ENCODE peak calls at places on chromosomes 6 and 20, in seven cellular contexts. I is H1, H is H9, Y is neuronal stem cell, G is IMR-90, V is mesendoderm, M is trophoblast cell. N is an unnamed sample.

GRCh38 chr6:41022294-41022693 is 16.7 kb downstream of the UNC5CL start:
- DNase-seq in V (no peak), G (no peak), I (no peak), Y (no peak), H (no peak), M (peak), N (no peak)

GRCh38 chr20:10453241-10453640 is 18.1 kb downstream of the SLX4IP start:
- DNase-seq in V (no peak), I (no peak), H (no peak), G (no peak), Y (no peak), M (no peak), N (no peak)

GRCh38 chr6:167469655-167470054 is 144.8 kb downstream of the TTLL2 start:
- DNase-seq in G (no peak), I (no peak), Y (no peak), M (no peak), H (no peak), V (no peak), N (no peak)

GRCh38 chr6:23173231-23173630 is 603.9 kb downstream of the HDGFL1 start:
- DNase-seq in Y (no peak), G (peak), M (no peak), H (no peak), I (no peak), V (no peak), N (peak)

GRCh38 chr6:45504947-45505346 is 127.2 kb upstream of the SUPT3H start:
- DNase-seq in Y (peak), V (peak), H (peak), M (peak), I (peak), G (peak), N (peak)

GRCh38 chr20:5003626-5004025 is 2.3 kb upstream of the SLC23A2 start:
- DNase-seq in V (no peak), G (no peak), H (no peak), Y (no peak), M (no peak), I (no peak), N (no peak)

GRCh38 chr20:58703765-58704331 is 11.2 kb downstream of the NPEPL1 start:
- DNase-seq in M (no peak), I (peak), Y (no peak), H (no peak), V (no peak), G (no peak), N (no peak)

GRCh38 chr20:18165553-18165952 is 27.9 kb downstream of the KAT14 start:
- DNase-seq in G (peak), I (no peak), M (no peak), V (no peak), H (no peak), Y (no peak), N (no peak)

GRCh38 chr20:58710481-58711265 is 18.1 kb downstream of the NPEPL1 start:
- DNase-seq in I (peak), M (no peak), Y (no peak), H (peak), V (no peak), G (no peak), N (no peak)

GRCh38 chr20:45187693-45188092 is 13.0 kb downstream of the PI3 start:
- DNase-seq in I (no peak), H (no peak), Y (no peak), G (no peak), V (no peak), M (no peak), N (no peak)

GRCh38 chr20:63273635-63274380 is 1.2 kb downstream of the ARFGAP1 start:
- DNase-seq in Y (no peak), M (peak), I (no peak), G (peak), V (no peak), H (no peak), N (peak)

GRCh38 chr6:82741325-82741995 is 324.2 kb downstream of the UBE3D start:
- DNase-seq in G (no peak), V (no peak), M (no peak), H (no peak), Y (no peak), I (no peak), N (peak)

GRCh38 chr6:119083007-119083406 is 4.5 kb upstream of the FAM184A start:
- DNase-seq in H (no peak), V (no peak), M (no peak), Y (no peak), I (no peak), G (no peak), N (no peak)

GRCh38 chr20:63639093-63639860 is 12.4 kb upstream of the GMEB2 start:
- DNase-seq in G (no peak), I (no peak), Y (no peak), M (no peak), V (no peak), H (no peak), N (no peak)

GRCh38 chr6:20447157-20447556 is 45.5 kb downstream of the E2F3 start:
- DNase-seq in Y (no peak), G (peak), V (peak), I (no peak), H (no peak), M (no peak), N (peak)

GRCh38 chr6:84847349-84848160 is 83.2 kb upstream of the TBX18 start:
- DNase-seq in I (no peak), G (no peak), V (no peak), Y (no peak), H (no peak), M (no peak), N (peak)

GRCh38 chr20:19757487-19757972 is 528 bp upstream of the RIN2 start:
- DNase-seq in I (peak), G (peak), H (peak), Y (peak), M (peak), V (peak), N (peak)

GRCh38 chr20:38060536-38060935 is 27.0 kb downstream of the RPRD1B start:
- DNase-seq in M (no peak), V (peak), Y (no peak), I (no peak), G (peak), H (peak), N (peak)

GRCh38 chr6:113565306-113565705 is 291.8 kb upstream of the MARCKS start:
- DNase-seq in H (no peak), Y (no peak), V (no peak), I (no peak), G (peak), M (no peak), N (peak)

GRCh38 chr20:40636486-40636885 is 52.5 kb downstream of the MAFB start:
- DNase-seq in G (no peak), V (no peak), M (no peak), I (no peak), Y (no peak), H (no peak), N (no peak)

GRCh38 chr6:132161283-132161682 is 210.1 kb upstream of the CCN2 start:
- DNase-seq in V (peak), I (no peak), H (no peak), Y (peak), G (peak), M (peak), N (peak)

GRCh38 chr6:166168616-166169548 is 1.2 kb upstream of the TBXT start:
- DNase-seq in H (no peak), Y (no peak), G (no peak), I (peak), V (no peak), M (no peak), N (no peak)

GRCh38 chr6:6581014-6581413 is 7.5 kb upstream of the LY86 start:
- DNase-seq in M (no peak), V (no peak), H (no peak), I (no peak), Y (no peak), G (no peak), N (no peak)

GRCh38 chr6:24719125-24719931 is at the start of gene C6orf62:
- DNase-seq in I (no peak), Y (peak), G (peak), V (peak), M (peak), H (no peak), N (peak)

DNA sequence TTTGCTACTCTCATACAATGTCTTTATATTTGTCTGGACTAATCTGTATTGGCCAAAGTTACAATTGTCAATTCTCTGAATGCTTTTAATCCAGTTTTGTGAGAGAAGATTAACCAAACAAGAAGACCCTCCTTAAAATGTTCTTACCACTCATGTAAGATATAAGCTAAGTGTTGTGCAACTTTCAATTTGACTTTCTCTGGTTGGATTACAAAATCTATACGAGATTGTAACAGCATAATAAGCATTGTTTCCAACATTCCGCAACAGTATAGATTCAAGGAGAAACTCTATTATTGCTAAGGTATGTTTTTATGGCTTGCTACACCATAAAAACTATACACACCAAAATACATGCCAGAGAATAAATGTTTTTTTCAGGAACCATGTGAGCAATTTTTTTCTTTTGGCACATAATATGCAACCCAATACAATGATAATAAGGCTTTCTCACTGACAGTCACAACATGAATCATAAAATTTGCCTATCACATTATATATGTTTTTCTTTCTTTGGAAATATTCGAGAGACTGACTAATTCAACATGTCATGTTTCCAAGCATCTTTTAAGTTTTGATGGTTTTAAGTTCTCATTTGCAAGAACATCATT is 12.2 kb upstream of the TRPC4AP start:
- DNase-seq in V (no peak), Y (no peak), I (no peak), H (no peak), G (peak), M (no peak), N (no peak)
- H3K23ac ChIP-seq in V (no peak), Y (no peak), I (no peak), H (no peak), G (no peak), M (no peak), N (no peak)

DNA sequence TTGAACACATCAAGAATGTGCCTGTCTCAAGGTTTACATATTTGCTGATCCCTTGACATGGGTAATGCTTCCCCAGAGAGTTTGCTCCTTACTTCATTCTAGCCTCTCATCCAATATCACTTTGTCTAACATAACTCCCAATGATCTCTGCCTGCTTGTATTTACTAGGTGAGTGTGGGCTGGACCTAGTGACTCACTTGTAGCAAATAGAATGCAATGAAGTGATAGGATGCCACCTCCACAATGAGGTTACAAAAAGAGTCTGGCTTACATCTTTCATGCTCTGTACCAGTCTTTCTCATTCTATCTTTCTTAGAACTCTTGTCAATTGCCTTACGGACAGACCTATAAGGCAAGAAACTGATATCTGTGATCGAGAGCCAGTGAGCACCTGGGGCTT is 44.9 kb upstream of the TMEM200A start:
- DNase-seq in I (no peak), V (no peak), M (peak), Y (no peak), H (no peak), G (peak), N (no peak)
- H3K23ac ChIP-seq in I (no peak), V (no peak), M (no peak), Y (no peak), H (no peak), G (no peak), N (no peak)

GRCh38 chr6:142902636-142903053 is 42.3 kb downstream of the HIVEP2 start:
- DNase-seq in M (peak), V (no peak), H (no peak), Y (no peak), G (peak), I (no peak), N (peak)

GRCh38 chr6:142900467-142900961 is 44.5 kb downstream of the HIVEP2 start:
- DNase-seq in I (no peak), H (no peak), M (no peak), Y (no peak), G (no peak), V (no peak), N (peak)

GRCh38 chr6:142899101-142899760 is 45.7 kb downstream of the HIVEP2 start:
- DNase-seq in V (no peak), G (no peak), H (no peak), I (no peak), M (no peak), Y (no peak), N (peak)

GRCh38 chr6:142903806-142904205 is 41.2 kb downstream of the HIVEP2 start:
- DNase-seq in V (no peak), Y (no peak), I (no peak), M (no peak), H (no peak), G (peak), N (peak)

DNA sequence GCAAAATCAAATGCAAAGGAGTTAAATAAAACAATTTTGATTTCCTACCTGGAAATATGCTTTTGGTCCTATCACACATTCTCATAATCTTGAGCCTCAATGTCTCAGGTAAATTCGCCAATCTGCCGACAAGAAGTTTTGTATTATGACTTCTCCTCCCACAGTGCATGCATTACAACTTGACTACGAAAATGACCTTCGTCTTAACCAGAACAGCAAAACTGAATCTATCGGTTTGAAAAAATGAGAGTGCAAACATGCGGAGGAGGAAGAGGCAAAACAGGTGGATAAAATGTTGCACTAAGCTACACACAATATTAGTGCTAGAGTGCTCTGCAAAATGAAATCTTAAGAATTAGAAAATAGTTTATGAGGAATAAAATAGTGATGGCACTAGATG is 43.4 kb downstream of the HIVEP2 start:
- DNase-seq in G (no peak), Y (no peak), I (no peak), V (no peak), H (no peak), M (no peak), N (no peak)
- H3K23ac ChIP-seq in G (no peak), Y (no peak), I (no peak), V (no peak), H (no peak), M (no peak), N (no peak)

GRCh38 chr6:148868314-148868713 is 121.5 kb downstream of the UST start:
- DNase-seq in H (no peak), I (no peak), G (peak), V (no peak), Y (no peak), M (peak), N (peak)

GRCh38 chr6:148868901-148869300 is 122.1 kb downstream of the UST start:
- DNase-seq in V (peak), H (no peak), G (no peak), I (no peak), M (peak), Y (no peak), N (no peak)

GRCh38 chr6:148869589-148869988 is 122.8 kb downstream of the UST start:
- DNase-seq in Y (no peak), I (no peak), H (no peak), G (peak), V (peak), M (peak), N (peak)

GRCh38 chr6:148866657-148867268 is 119.9 kb downstream of the UST start:
- DNase-seq in H (no peak), G (no peak), M (no peak), I (no peak), V (no peak), Y (no peak), N (no peak)

DNA sequence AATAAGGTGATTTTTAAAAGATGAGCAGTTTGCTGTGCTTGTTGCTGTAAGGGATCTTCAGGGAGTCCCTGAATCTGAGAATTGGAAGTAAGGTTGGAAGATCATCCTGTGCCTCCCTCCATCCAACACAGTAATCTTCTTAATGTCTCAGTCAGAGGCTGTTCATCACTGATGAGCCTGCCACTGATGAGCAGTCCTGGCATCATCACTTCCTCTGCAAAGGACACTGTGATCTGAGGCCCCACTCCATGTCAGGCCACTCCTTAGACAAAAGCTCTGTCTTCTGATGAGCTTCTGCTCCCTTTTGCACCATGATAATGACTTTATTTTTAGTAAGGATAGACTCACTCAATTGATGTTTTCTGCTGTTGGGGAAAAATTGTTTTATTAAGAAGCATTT is 121.0 kb downstream of the UST start:
- DNase-seq in H (no peak), Y (no peak), G (peak), M (no peak), I (no peak), V (no peak), N (peak)
- H3K23ac ChIP-seq in H (no peak), Y (no peak), G (peak), M (no peak), I (no peak), V (no peak), N (no peak)

N was measured in mesenchymal stem cell.